ENCODE peak calls at places on chromosomes 13 and 19, in four cellular contexts. One of them, this sample, is unnamed.

GRCh38 chr13:110265341-110265681 is 41.6 kb downstream of the COL4A1 start:
- DNase-seq in pons: no peak
- DNase-seq in brain microvascular endothelial cell: no peak
- DNase-seq in NCI-H2081: no peak
- DNase-seq in this sample: no peak

GRCh38 chr19:18839465-18840287 is 7.9 kb downstream of the UPF1 start:
- DNase-seq in brain microvascular endothelial cell: no peak
- DNase-seq in NCI-H2081: no peak
- DNase-seq in pons: no peak
- DNase-seq in this sample: no peak

GRCh38 chr13:31201341-31202024 is 1.7 kb downstream of the B3GLCT start:
- DNase-seq in pons: no peak
- DNase-seq in brain microvascular endothelial cell: peak; percentile 14
- DNase-seq in NCI-H2081: no peak
- DNase-seq in this sample: no peak

GRCh38 chr13:74219571-74219970 is 85.4 kb upstream of the KLF12 start:
- DNase-seq in pons: no peak
- DNase-seq in NCI-H2081: no peak
- DNase-seq in brain microvascular endothelial cell: no peak
- DNase-seq in this sample: no peak

GRCh38 chr13:23778879-23779278 is 110.3 kb downstream of the MIPEP start:
- DNase-seq in brain microvascular endothelial cell: peak; percentile 48
- DNase-seq in NCI-H2081: no peak
- DNase-seq in pons: no peak
- DNase-seq in this sample: no peak

GRCh38 chr19:39098365-39099269 is 14.4 kb downstream of the ACP7 start:
- DNase-seq in pons: no peak
- DNase-seq in brain microvascular endothelial cell: no peak
- DNase-seq in NCI-H2081: no peak
- DNase-seq in this sample: no peak

GRCh38 chr19:43784981-43785808 is 4.4 kb upstream of the KCNN4 start:
- DNase-seq in pons: peak; percentile 71
- DNase-seq in NCI-H2081: peak; percentile 74
- DNase-seq in brain microvascular endothelial cell: peak; percentile 57
- DNase-seq in this sample: peak; percentile 59

GRCh38 chr13:51235756-51236564 is 13.8 kb downstream of the FAM124A start:
- DNase-seq in NCI-H2081: peak; percentile 18
- DNase-seq in brain microvascular endothelial cell: no peak
- DNase-seq in pons: peak; percentile 15
- DNase-seq in this sample: no peak